ENCODE peak calls at places on chromosomes 6 and 20, in nine cellular contexts. J is fibroblast of lung; E is CD8-positive, alpha-beta memory T cell; T is H9; D is mammary epithelial cell; X is left ventricle myocardium inferior; C is ovary; U is breast epithelium; W is heart left ventricle. Q is an unnamed sample.
A peak's percentile ranks its signal among the peaks of the same experiment; 100 is the strongest.

GRCh38 chr6:139240161-139241010 is 51.4 kb downstream of the TXLNB start:
- DNase-seq in T (no peak), D (no peak), C (peak; percentile 36), E (no peak), X (no peak), U (peak; percentile 63), W (no peak), J (peak; percentile 90), Q (no peak)

GRCh38 chr6:111743859-111744692 is 129.2 kb downstream of the FYN start:
- DNase-seq in X (peak; percentile 47), W (peak; percentile 85), J (peak; percentile 80), T (no peak), U (no peak), C (peak; percentile 40), D (no peak), E (no peak), Q (no peak)

GRCh38 chr6:71239694-71240093 is 48.9 kb upstream of the OGFRL1 start:
- DNase-seq in W (no peak), U (no peak), X (no peak), E (no peak), T (no peak), D (no peak), J (no peak), C (no peak), Q (no peak)

GRCh38 chr6:85580878-85581267 is 12.8 kb downstream of the SNX14 start:
- DNase-seq in U (no peak), J (peak; percentile 80), W (peak; percentile 19), X (peak; percentile 40), E (no peak), D (peak; percentile 25), T (peak; percentile 58), C (no peak), Q (no peak)

GRCh38 chr6:158633127-158633526 is 11.4 kb downstream of the DYNLT1 start:
- DNase-seq in E (no peak), W (no peak), C (no peak), D (no peak), X (no peak), T (no peak), U (no peak), J (no peak), Q (no peak)

GRCh38 chr6:103122766-103123601 is 1729.5 kb downstream of the GRIK2 start:
- DNase-seq in T (peak; percentile 89), E (no peak), U (peak; percentile 65), C (no peak), W (peak; percentile 13), J (peak; percentile 29), X (no peak), D (peak; percentile 25), Q (no peak)

GRCh38 chr6:143901885-143902708 is 37.8 kb downstream of the ZC2HC1B start:
- DNase-seq in U (no peak), E (no peak), T (no peak), C (peak; percentile 70), W (peak; percentile 68), D (no peak), X (peak; percentile 18), J (peak; percentile 20), Q (no peak)

GRCh38 chr6:34239893-34240292 is 3.2 kb downstream of the HMGA1 start:
- DNase-seq in C (peak; percentile 3), W (no peak), D (no peak), U (no peak), T (no peak), J (no peak), E (no peak), X (no peak), Q (no peak)

GRCh38 chr20:41098703-41099250 is 38.6 kb upstream of the PLCG1 start:
- DNase-seq in U (no peak), X (no peak), W (no peak), C (no peak), E (no peak), J (no peak), T (no peak), D (no peak), Q (no peak)

GRCh38 chr6:30612213-30612612 is 4.8 kb downstream of the PPP1R10 start:
- DNase-seq in U (no peak), D (no peak), C (no peak), X (no peak), E (no peak), W (no peak), T (no peak), J (peak; percentile 29), Q (no peak)

GRCh38 chr20:59636791-59637370 is 32.5 kb downstream of the PHACTR3 start:
- DNase-seq in T (no peak), W (no peak), J (no peak), E (no peak), C (no peak), X (no peak), D (no peak), U (no peak), Q (no peak)

GRCh38 chr20:51447097-51447764 is 95.3 kb downstream of the NFATC2 start:
- DNase-seq in W (peak; percentile 60), U (peak; percentile 74), X (peak; percentile 30), J (peak; percentile 98), E (no peak), C (peak; percentile 85), T (no peak), D (peak; percentile 88), Q (peak; percentile 96)

GRCh38 chr20:36167826-36168634 is 13.5 kb downstream of the EPB41L1 start:
- DNase-seq in J (peak; percentile 41), U (no peak), W (no peak), T (no peak), D (peak; percentile 70), E (no peak), X (no peak), C (no peak), Q (no peak)

DNA sequence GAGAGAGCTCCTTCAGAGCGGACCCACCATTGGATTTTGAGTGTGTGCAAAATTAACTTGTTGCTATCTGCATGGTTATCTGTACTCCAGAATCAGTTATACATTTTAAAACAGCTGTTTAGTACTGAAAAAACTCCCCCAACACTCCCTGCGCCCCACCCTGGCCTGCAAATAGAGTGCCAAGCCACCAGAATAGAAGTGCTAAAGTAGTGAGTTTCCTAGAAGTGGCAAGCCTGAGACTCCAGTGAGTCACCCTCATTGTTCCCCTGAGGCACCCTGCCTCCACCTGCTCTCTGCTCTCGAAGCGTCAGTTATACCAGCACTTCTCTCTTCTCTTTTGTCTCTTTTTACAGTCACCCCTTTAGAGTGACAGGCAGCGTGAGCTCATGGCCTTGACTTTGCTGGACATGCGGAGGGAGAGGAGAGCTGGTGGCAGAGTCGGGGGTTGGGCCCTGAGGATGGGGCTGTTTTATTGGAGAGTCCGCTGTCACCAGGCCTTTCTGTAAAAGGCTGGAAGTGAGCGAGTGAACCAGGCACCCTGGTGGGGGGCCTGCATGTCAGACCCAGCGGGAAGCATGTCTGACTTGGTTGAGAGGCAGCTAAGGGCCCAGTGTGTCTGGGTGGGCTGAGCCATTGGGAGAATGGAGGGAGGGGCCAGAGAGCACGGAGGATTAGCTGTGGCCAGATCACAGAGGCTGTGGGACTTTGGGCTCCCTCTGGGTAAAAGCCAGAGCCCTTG is 10.4 kb downstream of the IGF2R start:
- DNase-seq in C (no peak), X (no peak), D (peak; percentile 57), E (peak; percentile 38), U (no peak), W (no peak), J (peak; percentile 80), T (no peak), Q (peak; percentile 80)
- H3K4me1 ChIP-seq in C (peaks cover 46% of the 10 kb centered on the region), X (peaks cover 99% of the 10 kb centered on the region), D (peaks cover 34% of the 10 kb centered on the region), E (peaks cover 91% of the 10 kb centered on the region), U (peaks cover 4% of the 10 kb centered on the region), W (peaks cover 98% of the 10 kb centered on the region), J (peaks cover 41% of the 10 kb centered on the region), T (peaks cover 18% of the 10 kb centered on the region), Q (peaks cover 55% of the 10 kb centered on the region)

DNA sequence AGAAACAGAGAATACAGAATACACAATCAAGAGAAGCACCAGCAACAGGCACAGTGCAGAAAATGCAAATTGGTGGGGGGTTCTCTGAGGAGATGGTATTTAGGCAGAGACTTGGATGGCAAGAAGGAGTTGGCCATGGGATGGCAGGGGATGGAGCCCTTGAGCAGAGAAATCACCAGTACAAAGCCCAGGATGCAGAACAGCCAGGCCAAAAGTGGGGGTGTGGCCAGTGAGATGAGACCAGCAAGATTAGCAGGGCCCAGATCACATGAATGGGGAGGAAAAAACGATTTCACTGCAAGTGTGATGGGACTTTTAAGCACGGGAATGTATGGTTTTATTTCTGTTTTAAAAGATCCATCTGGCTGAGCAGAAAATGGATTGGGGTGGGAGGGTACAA is 63.4 kb downstream of the TRAM2 start:
- DNase-seq in X (no peak), U (no peak), C (no peak), D (no peak), T (no peak), W (no peak), E (no peak), J (no peak), Q (no peak)
- H3K4me1 ChIP-seq in X (peaks cover 97% of the 10 kb centered on the region), U (peaks cover 18% of the 10 kb centered on the region), C (peaks cover 29% of the 10 kb centered on the region), D (peaks cover 73% of the 10 kb centered on the region), T (peaks cover 7% of the 10 kb centered on the region), W (peaks cover 81% of the 10 kb centered on the region), E (no peaks in the 10 kb centered on the region), J (peaks cover 80% of the 10 kb centered on the region), Q (peaks cover 17% of the 10 kb centered on the region)

GRCh38 chr6:75283907-75284284 is 696 bp downstream of the TMEM30A start:
- DNase-seq in D (no peak), W (no peak), C (no peak), E (peak; percentile 5), T (no peak), J (no peak), X (no peak), U (no peak), Q (no peak)

GRCh38 chr6:75280131-75280855 is 4.3 kb downstream of the TMEM30A start:
- DNase-seq in D (no peak), U (no peak), J (peak; percentile 50), T (no peak), E (no peak), C (no peak), X (no peak), W (no peak), Q (no peak)

GRCh38 chr6:75282706-75283105 is 1.9 kb downstream of the TMEM30A start:
- DNase-seq in W (no peak), J (peak; percentile 31), D (no peak), E (no peak), C (no peak), X (no peak), U (no peak), T (no peak), Q (no peak)

GRCh38 chr6:75279418-75279817 is 5.2 kb downstream of the TMEM30A start:
- DNase-seq in U (no peak), E (no peak), T (no peak), W (no peak), J (peak; percentile 25), X (no peak), D (no peak), C (no peak), Q (no peak)

DNA sequence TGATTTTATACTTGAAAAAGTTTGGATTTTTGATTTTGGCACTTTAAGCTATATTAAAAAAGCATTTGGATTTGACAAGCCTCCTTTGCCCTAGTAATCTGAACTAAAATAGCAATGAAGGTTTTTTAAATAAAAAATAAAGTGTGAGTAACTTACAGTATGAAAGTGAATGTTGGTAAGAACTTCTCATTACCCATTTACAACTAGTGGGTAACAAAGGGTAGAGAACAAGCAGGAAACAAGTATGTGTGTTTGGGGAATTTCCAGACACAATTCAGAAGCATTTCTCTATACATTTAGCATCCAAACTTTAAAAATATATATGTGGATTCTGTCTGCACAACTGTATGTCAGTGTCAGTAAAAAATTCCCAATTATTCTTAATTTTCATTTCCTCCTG is 2.9 kb downstream of the TMEM30A start:
- DNase-seq in U (no peak), T (no peak), E (no peak), C (no peak), X (no peak), W (no peak), D (no peak), J (no peak), Q (no peak)
- H3K4me1 ChIP-seq in U (no peaks in the 10 kb centered on the region), T (peaks cover 7% of the 10 kb centered on the region), E (peaks cover 50% of the 10 kb centered on the region), C (peaks cover 12% of the 10 kb centered on the region), X (peaks cover 93% of the 10 kb centered on the region), W (peaks cover 82% of the 10 kb centered on the region), D (peaks cover 22% of the 10 kb centered on the region), J (peaks cover 2% of the 10 kb centered on the region), Q (peaks cover 3% of the 10 kb centered on the region)

GRCh38 chr6:43921039-43921438 is 151.0 kb downstream of the VEGFA start:
- DNase-seq in J (no peak), X (no peak), E (no peak), W (no peak), C (no peak), D (no peak), U (no peak), T (no peak), Q (no peak)
- H3K4me1 ChIP-seq in J (peaks cover 14% of the 10 kb centered on the region), X (no peaks in the 10 kb centered on the region), E (peaks cover 26% of the 10 kb centered on the region), W (peaks cover 30% of the 10 kb centered on the region), C (no peaks in the 10 kb centered on the region), D (peaks cover 25% of the 10 kb centered on the region), U (no peaks in the 10 kb centered on the region), T (no peaks in the 10 kb centered on the region), Q (no peaks in the 10 kb centered on the region)